ENCODE peak calls at places on chromosomes 5 and 9, in four cellular contexts. J is adrenal gland, Q is psoas muscle, G is keratinocyte. M is an unnamed sample. For H3K4me1, the result is how much of the 10 kb centered on the place peaks cover.

GRCh38 chr5:82019342-82020138 is 47.7 kb downstream of the ATG10 start:
- DNase-seq in G (no peak), Q (no peak), J (no peak), M (no peak)

GRCh38 chr5:116271432-116271831 is 186.6 kb downstream of the COMMD10 start:
- DNase-seq in G (no peak), Q (no peak), J (no peak), M (no peak)

GRCh38 chr5:93532370-93532769 is 48.6 kb downstream of the NR2F1-AS1 start:
- DNase-seq in J (peak), G (no peak), Q (peak), M (peak)

GRCh38 chr9:99822596-99823391 is 1.1 kb downstream of the NR4A3 start:
- DNase-seq in G (no peak), Q (peak), J (peak), M (peak)

GRCh38 chr9:116565986-116566385 is 121.1 kb upstream of the TRIM32 start:
- DNase-seq in Q (no peak), G (peak), J (no peak), M (no peak)

GRCh38 chr9:137722481-137722880 is 103.7 kb downstream of the EHMT1 start:
- DNase-seq in G (no peak), J (no peak), Q (no peak), M (no peak)

GRCh38 chr9:136532799-136533774 is 12.8 kb downstream of the NOTCH1 start:
- DNase-seq in Q (no peak), G (no peak), J (no peak), M (no peak)

GRCh38 chr5:35884789-35885172 is 28.1 kb downstream of the IL7R start:
- DNase-seq in G (no peak), Q (no peak), J (no peak), M (no peak)

GRCh38 chr5:157827429-157827828 is 31.5 kb downstream of the CLINT1 start:
- DNase-seq in J (no peak), G (no peak), Q (no peak), M (no peak)
- H3K4me1 ChIP-seq in J (under half), G (under half), Q (under half), M (under half)

GRCh38 chr5:67009028-67009427 is 187.6 kb downstream of the CD180 start:
- DNase-seq in Q (no peak), G (no peak), J (no peak), M (no peak)
- H3K4me1 ChIP-seq in Q (under half), G (half or more), J (half or more), M (under half)

DNA sequence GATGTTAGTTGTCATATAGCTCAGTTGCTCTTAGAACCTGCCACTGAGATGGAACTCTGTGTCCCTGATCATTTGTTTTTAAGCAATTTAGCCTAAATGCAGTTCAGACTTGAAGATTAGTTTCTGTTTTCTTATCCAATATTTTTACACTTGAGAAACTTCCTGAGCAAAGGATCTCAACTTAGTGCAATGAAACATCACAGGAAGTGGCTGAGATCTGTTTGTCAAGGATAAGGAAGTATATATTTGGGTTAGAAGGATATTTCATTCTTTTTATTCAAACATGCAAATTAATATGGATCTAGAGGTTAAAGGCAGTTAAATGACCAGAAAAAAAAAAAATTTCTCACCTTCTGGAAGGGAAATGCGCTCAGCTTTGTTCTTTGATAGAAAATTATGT is 19.7 kb upstream of the F2R start:
- DNase-seq in J (no peak), Q (no peak), G (no peak), M (no peak)
- H3K4me1 ChIP-seq in J (under half), Q (under half), G (under half), M (under half)

DNA sequence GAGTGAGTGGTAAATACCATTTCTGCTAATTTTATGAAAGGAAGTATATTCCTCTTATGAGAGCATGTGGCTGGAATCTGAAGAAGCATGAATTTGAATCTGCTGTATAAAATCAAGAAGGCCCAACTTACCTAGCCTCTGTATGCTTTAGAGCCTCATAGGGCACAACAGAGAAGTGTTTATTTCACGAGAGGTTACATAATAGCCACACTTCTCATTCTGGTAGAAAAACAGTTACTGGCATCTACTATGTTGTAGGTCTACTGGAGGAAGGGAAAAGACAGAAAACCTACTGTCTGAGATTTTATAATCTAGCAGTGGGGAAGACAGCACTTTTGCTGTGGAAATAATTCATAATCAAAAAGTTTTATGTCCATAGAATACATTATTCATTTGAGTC is 172.6 kb upstream of the ZNF608 start:
- DNase-seq in Q (no peak), J (no peak), G (no peak), M (no peak)
- H3K4me1 ChIP-seq in Q (under half), J (under half), G (under half), M (under half)

GRCh38 chr9:33130961-33131360 is 36.2 kb downstream of the B4GALT1 start:
- DNase-seq in J (no peak), G (no peak), Q (no peak), M (no peak)
- H3K4me1 ChIP-seq in J (under half), G (under half), Q (under half), M (half or more)

GRCh38 chr5:32029291-32029690 is 144.8 kb downstream of the GOLPH3 start:
- DNase-seq in J (no peak), Q (no peak), G (no peak), M (no peak)
- H3K4me1 ChIP-seq in J (half or more), Q (under half), G (half or more), M (under half)

DNA sequence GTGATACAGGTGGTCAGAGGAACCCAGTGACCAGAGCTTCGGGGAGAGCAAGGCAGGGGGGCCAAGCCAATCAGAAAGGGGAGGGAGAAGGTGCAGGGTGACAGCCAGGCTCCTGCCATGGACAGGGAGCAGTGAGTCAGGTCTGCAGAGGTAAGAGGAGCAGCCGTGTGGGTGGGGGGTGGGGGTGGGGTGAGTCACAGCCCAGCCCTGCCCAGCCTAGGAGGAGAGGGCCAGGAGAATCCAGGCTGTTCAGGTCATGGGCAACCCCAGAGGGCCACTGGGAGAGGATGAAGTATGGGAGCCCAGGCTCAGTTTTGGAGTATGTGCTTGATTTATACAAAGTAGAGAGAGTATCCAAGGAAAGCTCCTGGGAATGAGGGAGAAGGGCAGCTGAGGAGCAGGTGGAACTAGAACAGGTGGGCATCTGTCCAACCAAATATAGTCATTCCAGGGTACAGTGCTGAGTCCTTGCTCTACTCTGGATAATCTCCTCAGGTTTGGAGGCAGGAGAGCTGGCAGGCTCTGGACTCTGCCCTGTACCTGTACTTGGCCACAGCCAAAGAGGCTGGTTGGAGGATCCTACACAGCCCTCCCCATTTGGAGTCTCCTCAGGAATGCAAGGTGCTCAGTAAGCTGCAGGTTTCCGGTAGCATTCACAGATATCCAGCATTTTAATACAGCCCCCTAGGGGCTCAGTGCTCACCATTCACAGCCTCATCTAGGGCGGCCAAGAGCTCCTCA is 1.6 kb downstream of the HBEGF start:
- DNase-seq in J (peak), Q (peak), G (no peak), M (peak)
- H3K4me1 ChIP-seq in J (under half), Q (half or more), G (half or more), M (under half)

DNA sequence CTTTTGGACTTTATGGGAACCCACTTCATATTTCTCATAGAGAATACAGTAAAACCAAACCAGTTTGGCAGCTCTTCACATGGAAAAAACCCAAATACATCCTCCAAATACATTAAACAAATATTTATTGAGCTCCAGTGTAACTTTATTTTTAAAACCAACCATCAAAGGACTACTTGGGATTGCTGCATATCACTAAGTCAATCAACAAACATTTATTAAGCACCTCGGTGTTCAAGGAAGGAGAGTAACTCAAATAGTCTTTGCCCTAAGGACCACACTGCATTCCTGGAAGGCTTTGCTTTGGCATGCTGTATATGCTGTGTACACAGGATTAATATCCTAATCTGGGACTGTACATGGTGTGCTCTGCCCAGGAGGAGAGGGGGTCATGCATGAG is 11.2 kb downstream of the VDAC1 start:
- DNase-seq in G (no peak), J (peak), Q (no peak), M (no peak)
- H3K4me1 ChIP-seq in G (under half), J (half or more), Q (half or more), M (half or more)

DNA sequence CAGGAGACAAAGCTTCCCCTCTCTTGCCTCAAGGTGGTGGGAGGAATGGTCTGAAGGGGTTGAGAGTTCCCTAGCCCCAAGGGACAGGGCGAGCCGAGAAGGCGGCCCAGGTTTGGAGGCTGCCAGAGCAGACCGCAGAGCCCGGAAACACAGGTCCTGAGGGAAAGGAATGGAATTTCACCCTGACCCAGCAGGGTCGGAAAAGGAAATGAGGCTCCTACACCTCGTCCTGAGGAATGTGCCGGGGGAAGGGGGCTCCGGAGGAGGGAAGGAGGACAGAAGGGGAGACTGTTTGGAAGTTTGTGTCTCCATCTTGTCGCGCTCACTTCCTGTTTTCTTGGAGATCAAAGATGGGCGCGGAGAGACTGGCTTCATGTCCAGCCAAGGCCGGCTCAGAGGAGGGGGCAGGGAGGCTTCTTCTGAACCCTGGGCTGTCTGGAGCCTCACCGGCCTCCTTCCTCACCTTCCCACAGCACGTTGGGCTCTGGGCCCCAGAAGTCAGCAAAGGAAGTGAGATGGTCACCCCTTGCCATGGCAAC is 9.6 kb downstream of the ENG start:
- DNase-seq in G (no peak), J (peak), Q (peak), M (no peak)
- H3K4me1 ChIP-seq in G (under half), J (under half), Q (under half), M (under half)

DNA sequence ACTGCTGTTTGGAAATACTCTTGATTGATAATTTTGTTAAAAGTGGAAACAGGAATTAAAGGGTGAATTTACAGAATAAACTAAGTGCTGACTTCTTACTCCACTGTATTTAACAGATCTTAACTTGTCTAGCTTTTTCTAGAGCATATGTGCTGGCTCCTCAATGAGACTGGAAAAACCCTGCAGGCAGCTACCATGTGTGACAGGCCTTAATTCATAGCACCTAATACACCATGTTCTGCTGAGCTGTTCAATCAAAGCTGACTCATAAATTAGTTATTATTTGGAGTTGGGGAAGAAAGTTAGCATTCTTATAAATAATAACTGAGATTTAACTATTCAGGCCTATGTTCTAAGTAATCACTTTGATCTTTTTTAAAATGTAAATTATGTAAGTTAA is 29.4 kb downstream of the CTNNAL1 start:
- DNase-seq in J (no peak), G (peak), Q (no peak), M (no peak)
- H3K4me1 ChIP-seq in J (under half), G (under half), Q (under half), M (under half)

M was measured in transverse colon.